ENCODE peak calls at places on chromosome 4, in seven cellular contexts. F is left ventricle myocardium inferior; Z is tibial artery; W is astrocyte; K is brain microvascular endothelial cell; C is CD8-positive, alpha-beta T cell; J is H7. B is an unnamed sample.

GRCh38 chr4:124276461-124276860 is 436.1 kb downstream of the ANKRD50 start:
- DNase-seq in W (peak; percentile 25), C (no peak), K (no peak), J (no peak), F (no peak), Z (no peak), B (peak; percentile 27)

GRCh38 chr4:87251104-87251503 is 30.7 kb upstream of the KLHL8 start:
- DNase-seq in Z (no peak), K (no peak), F (peak; percentile 17), J (no peak), W (no peak), C (no peak), B (no peak)

GRCh38 chr4:105495667-105496066 is 21.8 kb upstream of the PPA2 start:
- DNase-seq in W (no peak), J (no peak), C (no peak), F (no peak), K (no peak), Z (no peak), B (no peak)

GRCh38 chr4:84499065-84499982 is at the start of gene NKX6-1:
- DNase-seq in J (peak; percentile 99), Z (peak; percentile 85), K (peak; percentile 86), C (no peak), F (peak; percentile 44), W (peak; percentile 70), B (peak; percentile 29)

GRCh38 chr4:14284578-14284977 is 657.1 kb upstream of the BOD1L1 start:
- DNase-seq in W (no peak), K (no peak), J (no peak), C (no peak), Z (no peak), F (no peak), B (no peak)

GRCh38 chr4:6658635-6659075 is 18.2 kb downstream of the MRFAP1 start:
- DNase-seq in W (no peak), K (peak; percentile 4), F (peak; percentile 53), Z (no peak), J (peak; percentile 86), C (peak; percentile 49), B (no peak)

GRCh38 chr4:26173619-26174018 is 147.2 kb upstream of the RBPJ start:
- DNase-seq in J (no peak), W (peak; percentile 62), Z (no peak), F (no peak), C (no peak), K (no peak), B (no peak)

GRCh38 chr4:168304744-168305459 is 13.7 kb downstream of the DDX60 start:
- DNase-seq in W (peak; percentile 40), K (peak; percentile 29), C (no peak), J (no peak), Z (no peak), F (no peak), B (peak; percentile 44)

GRCh38 chr4:141573678-141574077 is 62.7 kb upstream of the IL15 start:
- DNase-seq in W (no peak), J (no peak), K (no peak), F (no peak), Z (no peak), C (no peak), B (no peak)

GRCh38 chr4:122603156-122603574 is 17.7 kb downstream of the IL21 start:
- DNase-seq in C (no peak), K (no peak), Z (no peak), F (no peak), J (no peak), W (no peak), B (no peak)

GRCh38 chr4:17558941-17559708 is 17.9 kb upstream of the LAP3 start:
- DNase-seq in W (no peak), F (no peak), K (no peak), Z (no peak), J (no peak), C (no peak), B (no peak)

GRCh38 chr4:170776983-170777382 is 687.2 kb upstream of the AADAT start:
- DNase-seq in K (no peak), C (no peak), W (no peak), F (no peak), J (no peak), Z (no peak), B (no peak)

GRCh38 chr4:52780627-52781354 is 29.6 kb upstream of the ERVMER34-1 start:
- DNase-seq in W (no peak), C (no peak), Z (no peak), K (peak; percentile 5), J (no peak), F (no peak), B (no peak)

DNA sequence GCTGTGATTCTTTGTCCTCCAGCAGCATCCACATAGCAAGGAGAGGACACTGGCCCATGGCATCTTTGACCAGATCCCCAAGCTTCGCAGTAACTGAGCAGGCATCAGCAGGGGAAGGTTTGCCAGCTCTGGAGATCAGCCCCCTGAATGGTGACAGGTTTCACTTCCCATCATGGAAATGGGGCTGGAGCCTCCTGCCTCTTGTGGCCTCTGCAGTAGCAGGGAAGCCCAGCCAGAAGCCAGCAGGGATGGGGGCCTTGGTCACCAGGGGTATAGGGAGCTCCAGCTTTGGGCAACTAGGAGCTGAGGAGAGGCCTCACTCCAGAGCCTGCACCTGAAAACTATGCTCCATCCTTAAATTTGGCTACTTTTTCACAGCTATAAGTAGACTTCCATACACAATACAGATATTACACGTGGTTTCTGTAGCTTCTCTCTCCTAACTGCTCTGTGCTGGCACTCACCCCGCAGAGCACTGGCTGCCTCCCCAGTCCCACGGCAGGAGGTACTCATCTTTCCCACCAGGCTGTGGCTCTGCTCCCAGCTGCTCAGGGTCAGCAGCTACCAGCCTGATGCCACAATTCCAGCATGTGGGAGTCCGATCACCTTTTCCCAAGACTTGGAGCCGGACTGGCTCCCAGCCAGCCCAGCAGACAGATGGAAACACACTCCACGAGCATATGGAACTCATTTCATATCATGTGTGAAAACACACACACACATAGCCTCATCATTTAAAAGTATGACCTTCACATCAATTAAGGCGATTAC is 2.8 kb downstream of the TMEM271 start:
- DNase-seq in Z (no peak), C (no peak), K (no peak), J (no peak), F (no peak), W (no peak), B (no peak)
- H3K27me3 ChIP-seq in Z (peaks cover 92% of the 10 kb centered on the region), C (peaks cover 29% of the 10 kb centered on the region), K (peaks cover 37% of the 10 kb centered on the region), J (peaks cover 54% of the 10 kb centered on the region), F (peaks cover 95% of the 10 kb centered on the region), W (peaks cover 29% of the 10 kb centered on the region), B (peaks cover 19% of the 10 kb centered on the region)

GRCh38 chr4:39046243-39046642 is 14.0 kb upstream of the TMEM156 start:
- DNase-seq in Z (no peak), C (no peak), J (no peak), F (no peak), W (peak; percentile 55), K (peak; percentile 80), B (no peak)
- H3K27me3 ChIP-seq in Z (no peaks in the 10 kb centered on the region), C (no peaks in the 10 kb centered on the region), J (no peaks in the 10 kb centered on the region), F (no peaks in the 10 kb centered on the region), W (no peaks in the 10 kb centered on the region), K (no peaks in the 10 kb centered on the region), B (no peaks in the 10 kb centered on the region)

GRCh38 chr4:8913858-8914460 is 42.3 kb upstream of the HMX1 start:
- DNase-seq in C (peak; percentile 6), W (no peak), Z (no peak), F (no peak), J (peak; percentile 37), K (no peak), B (no peak)
- H3K27me3 ChIP-seq in C (no peaks in the 10 kb centered on the region), W (peaks cover 2% of the 10 kb centered on the region), Z (peaks cover 46% of the 10 kb centered on the region), F (peaks cover 88% of the 10 kb centered on the region), J (peaks cover 1% of the 10 kb centered on the region), K (no peaks in the 10 kb centered on the region), B (no peaks in the 10 kb centered on the region)

GRCh38 chr4:79977131-79977840 is 95.7 kb downstream of the ANTXR2 start:
- DNase-seq in F (no peak), J (no peak), Z (no peak), K (no peak), C (no peak), W (no peak), B (no peak)

GRCh38 chr4:79983431-79983830 is 89.6 kb downstream of the ANTXR2 start:
- DNase-seq in W (no peak), K (no peak), C (no peak), Z (no peak), F (no peak), J (no peak), B (no peak)

GRCh38 chr4:79982587-79983327 is 90.3 kb downstream of the ANTXR2 start:
- DNase-seq in J (no peak), W (no peak), K (no peak), Z (no peak), C (no peak), F (no peak), B (no peak)

GRCh38 chr4:79979785-79980437 is 93.1 kb downstream of the ANTXR2 start:
- DNase-seq in J (no peak), Z (no peak), F (no peak), W (no peak), C (no peak), K (no peak), B (no peak)
- H3K27me3 ChIP-seq in J (no peaks in the 10 kb centered on the region), Z (no peaks in the 10 kb centered on the region), F (no peaks in the 10 kb centered on the region), W (no peaks in the 10 kb centered on the region), C (no peaks in the 10 kb centered on the region), K (no peaks in the 10 kb centered on the region), B (no peaks in the 10 kb centered on the region)

DNA sequence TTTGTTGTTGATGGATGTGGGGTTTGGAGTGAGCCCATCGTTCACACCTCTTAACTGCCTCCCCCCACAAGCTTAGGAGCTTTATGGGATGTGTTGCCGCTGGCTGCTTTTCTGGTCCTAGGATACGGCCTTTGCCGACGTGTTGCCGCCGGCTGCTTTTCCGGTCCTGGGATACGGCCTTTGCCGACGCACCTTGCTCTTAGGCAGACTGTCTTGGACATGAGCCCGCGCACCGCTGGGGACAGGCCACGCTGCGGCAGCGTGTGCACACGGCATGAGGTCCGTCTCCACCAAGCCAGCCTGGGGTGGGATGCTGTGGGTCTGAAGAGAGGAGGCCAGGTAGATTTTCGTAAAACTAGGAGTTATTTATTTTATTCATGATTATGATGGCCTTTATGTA is 14.2 kb downstream of the RGS12 start:
- DNase-seq in W (no peak), J (no peak), K (no peak), Z (peak; percentile 37), C (no peak), F (no peak), B (no peak)
- H3K27me3 ChIP-seq in W (no peaks in the 10 kb centered on the region), J (no peaks in the 10 kb centered on the region), K (no peaks in the 10 kb centered on the region), Z (no peaks in the 10 kb centered on the region), C (no peaks in the 10 kb centered on the region), F (no peaks in the 10 kb centered on the region), B (no peaks in the 10 kb centered on the region)

B was measured in BJ.